ENCODE peak calls at places on chromosomes 3 and 15, in eight cellular contexts. C, U, X, O, L, Y, K and N are unnamed samples.

GRCh38 chr15:32651229-32651837 is 9.8 kb downstream of the SCG5 start:
- DNase-seq in O (peak; percentile 86), C (peak; percentile 86), Y (peak; percentile 70), X (peak; percentile 23), K (no peak), L (peak; percentile 63), U (peak; percentile 70), N (peak; percentile 87)

GRCh38 chr15:64695571-64695992 is 79.8 kb downstream of the RBPMS2 start:
- DNase-seq in U (no peak), O (no peak), C (no peak), K (no peak), X (no peak), Y (no peak), L (peak; percentile 47), N (peak; percentile 68)

GRCh38 chr3:140135461-140135860 is 200.5 kb downstream of the CLSTN2 start:
- DNase-seq in X (no peak), O (peak; percentile 3), Y (no peak), K (no peak), L (no peak), U (no peak), C (no peak), N (no peak)

GRCh38 chr3:182738583-182739514 is 54.5 kb upstream of the ATP11B start:
- DNase-seq in O (peak; percentile 24), C (no peak), L (no peak), U (no peak), Y (peak; percentile 34), K (peak; percentile 100), X (peak; percentile 69), N (no peak)

GRCh38 chr3:88131695-88132094 is 18.1 kb upstream of the C3orf38 start:
- DNase-seq in L (no peak), X (no peak), K (no peak), U (no peak), C (no peak), Y (no peak), O (no peak), N (no peak)

GRCh38 chr3:17258823-17259436 is 374.2 kb downstream of the PLCL2 start:
- DNase-seq in L (peak; percentile 64), X (peak; percentile 13), Y (peak; percentile 48), O (peak; percentile 70), K (no peak), C (peak; percentile 58), U (peak; percentile 58), N (peak; percentile 83)

GRCh38 chr15:76439542-76439941 is 103.0 kb downstream of the ISL2 start:
- DNase-seq in X (no peak), U (peak; percentile 10), C (no peak), L (no peak), O (peak; percentile 84), K (peak; percentile 68), Y (peak; percentile 48), N (no peak)

GRCh38 chr15:98924311-98925049 is 83.1 kb downstream of the PGPEP1L start:
- DNase-seq in O (no peak), X (no peak), L (no peak), U (no peak), Y (no peak), C (no peak), K (no peak), N (no peak)

GRCh38 chr3:169666501-169667379 is 3.2 kb upstream of the MECOM start:
- DNase-seq in Y (no peak), O (peak; percentile 55), C (no peak), K (no peak), L (no peak), U (no peak), X (no peak), N (no peak)

GRCh38 chr3:135150282-135150681 is 355.2 kb downstream of the EPHB1 start:
- DNase-seq in O (no peak), U (no peak), Y (no peak), L (no peak), X (no peak), C (no peak), K (no peak), N (no peak)

GRCh38 chr3:22887664-22888291 is 315.3 kb upstream of the UBE2E2 start:
- DNase-seq in U (peak; percentile 52), L (peak; percentile 34), X (peak; percentile 4), O (peak; percentile 66), K (no peak), C (peak; percentile 61), Y (peak; percentile 65), N (peak; percentile 65)

GRCh38 chr15:43127752-43128151 is 5.6 kb upstream of the TMEM62 start:
- DNase-seq in O (no peak), K (peak; percentile 34), X (no peak), U (no peak), Y (peak; percentile 36), C (no peak), L (no peak), N (no peak)

GRCh38 chr3:132966374-132966773 is 71.8 kb upstream of the TMEM108 start:
- DNase-seq in C (no peak), X (no peak), L (no peak), Y (no peak), O (no peak), U (no peak), K (no peak), N (no peak)

GRCh38 chr3:194198938-194199337 is 63.0 kb downstream of the HES1 start:
- DNase-seq in C (no peak), X (no peak), O (no peak), L (peak; percentile 40), K (no peak), Y (no peak), U (peak; percentile 33), N (no peak)

GRCh38 chr3:38003371-38003816 is 12.8 kb downstream of the VILL start:
- DNase-seq in K (no peak), X (no peak), U (no peak), Y (peak; percentile 80), C (peak; percentile 55), O (peak; percentile 76), L (peak; percentile 54), N (peak; percentile 72)

GRCh38 chr15:35871812-35872211 is 325.8 kb upstream of the DPH6 start:
- DNase-seq in K (no peak), C (no peak), L (no peak), O (no peak), Y (no peak), U (no peak), X (no peak), N (no peak)

GRCh38 chr3:30538787-30539186 is 67.6 kb upstream of the TGFBR2 start:
- DNase-seq in O (no peak), K (peak; percentile 93), Y (no peak), X (peak; percentile 4), L (no peak), U (no peak), C (peak; percentile 92), N (no peak)

GRCh38 chr3:188431040-188431439 is 277.1 kb downstream of the LPP start:
- DNase-seq in U (no peak), O (no peak), X (no peak), Y (no peak), C (peak; percentile 12), L (no peak), K (no peak), N (no peak)

GRCh38 chr3:12149029-12149428 is 9.7 kb downstream of the TIMP4 start:
- DNase-seq in Y (no peak), U (no peak), K (no peak), L (no peak), X (no peak), C (no peak), O (no peak), N (no peak)

GRCh38 chr3:62795978-62796635 is 79.1 kb downstream of the CADPS start:
- DNase-seq in Y (no peak), L (peak; percentile 96), O (peak; percentile 47), C (no peak), X (no peak), U (no peak), K (no peak), N (peak; percentile 80)

GRCh38 chr3:197003461-197004385 is 25.9 kb downstream of the MELTF start:
- DNase-seq in Y (peak; percentile 42), L (peak; percentile 41), O (peak; percentile 55), K (no peak), U (peak; percentile 73), X (no peak), C (no peak), N (peak; percentile 73)

GRCh38 chr3:47889001-47889757 is 86.2 kb downstream of the DHX30 start:
- DNase-seq in U (no peak), K (no peak), L (no peak), Y (no peak), X (no peak), O (no peak), C (no peak), N (no peak)

GRCh38 chr3:105793040-105793439 is 75.8 kb downstream of the CBLB start:
- DNase-seq in C (no peak), Y (no peak), K (no peak), L (no peak), U (no peak), O (peak; percentile 30), X (no peak), N (no peak)

GRCh38 chr3:61733866-61734265 is 172.5 kb downstream of the PTPRG start:
- DNase-seq in U (no peak), C (no peak), X (no peak), Y (no peak), L (no peak), K (no peak), O (no peak), N (no peak)

DNA sequence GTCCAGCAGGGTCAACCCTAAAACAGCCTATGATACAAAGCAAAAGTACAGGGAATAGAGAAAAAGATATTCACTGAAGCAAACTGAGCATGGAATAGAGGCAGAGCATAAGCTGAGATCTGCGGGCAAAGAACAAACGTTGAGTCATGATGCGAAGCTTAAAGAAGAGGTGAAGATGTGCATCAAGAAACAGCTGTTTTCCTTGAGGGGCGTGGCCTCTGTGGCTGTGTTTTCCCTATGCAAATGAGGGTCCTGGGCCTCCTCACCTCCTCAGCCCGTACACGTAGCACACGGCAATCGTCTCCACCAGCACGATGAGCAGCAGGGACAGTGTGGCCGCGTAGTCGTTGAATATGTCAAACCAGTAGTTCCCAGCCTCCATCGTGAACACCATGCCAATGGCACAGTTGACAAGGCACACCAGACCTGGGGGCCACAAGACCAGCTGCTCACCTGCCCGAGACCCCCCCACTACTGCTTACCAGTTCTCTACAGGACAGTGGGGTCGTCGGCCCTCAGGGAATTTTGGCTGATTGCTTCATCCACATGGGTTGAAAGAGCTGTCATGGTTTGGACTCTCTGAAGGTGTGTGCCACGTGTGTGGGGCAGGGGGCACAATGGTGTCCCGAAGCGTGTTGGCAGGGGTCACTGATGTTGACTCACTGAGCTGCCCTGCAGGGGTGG is 33.5 kb downstream of the SLC6A20 start:
- DNase-seq in X (no peak), O (no peak), K (no peak), C (no peak), L (no peak), U (no peak), Y (no peak), N (no peak)
- H3K9me2 ChIP-seq in X (no peaks in the 10 kb centered on the region), O (peaks cover under 1% of the 10 kb centered on the region), K (no peaks in the 10 kb centered on the region), C (no peaks in the 10 kb centered on the region), L (no peaks in the 10 kb centered on the region), U (no peaks in the 10 kb centered on the region), Y (no peaks in the 10 kb centered on the region), N (no peaks in the 10 kb centered on the region)

GRCh38 chr3:21417991-21418390 is 333.0 kb downstream of the ZNF385D start:
- DNase-seq in U (no peak), Y (no peak), O (no peak), K (no peak), X (no peak), C (peak; percentile 66), L (no peak), N (no peak)
- H3K4me1 ChIP-seq in U (no peaks in the 10 kb centered on the region), Y (no peaks in the 10 kb centered on the region), O (peaks cover 10% of the 10 kb centered on the region), K (no peaks in the 10 kb centered on the region), X (no peaks in the 10 kb centered on the region), C (peaks cover 8% of the 10 kb centered on the region), L (no peaks in the 10 kb centered on the region), N (no peaks in the 10 kb centered on the region)

GRCh38 chr3:29083081-29083480 is 197.8 kb upstream of the RBMS3 start:
- DNase-seq in L (no peak), C (no peak), K (no peak), X (no peak), Y (no peak), O (no peak), U (no peak), N (no peak)
- H3K9me2 ChIP-seq in L (no peaks in the 10 kb centered on the region), C (no peaks in the 10 kb centered on the region), K (no peaks in the 10 kb centered on the region), X (no peaks in the 10 kb centered on the region), Y (no peaks in the 10 kb centered on the region), O (peaks cover 9% of the 10 kb centered on the region), U (no peaks in the 10 kb centered on the region), N (no peaks in the 10 kb centered on the region)

GRCh38 chr3:41682996-41683395 is 278.9 kb downstream of the ULK4 start:
- DNase-seq in K (no peak), U (no peak), O (no peak), Y (no peak), L (no peak), C (peak; percentile 89), X (no peak), N (no peak)
- H3K4me1 ChIP-seq in K (peaks cover 21% of the 10 kb centered on the region), U (no peaks in the 10 kb centered on the region), O (peaks cover 5% of the 10 kb centered on the region), Y (peaks cover 29% of the 10 kb centered on the region), L (no peaks in the 10 kb centered on the region), C (peaks cover 47% of the 10 kb centered on the region), X (no peaks in the 10 kb centered on the region), N (no peaks in the 10 kb centered on the region)